ENCODE peak calls at places on chromosomes 5 and 9, in six cellular contexts. C, V, R, H, K and G are unnamed samples.

GRCh38 chr5:86679529-86679928 is 61.8 kb downstream of the COX7C start:
- DNase-seq in C (no peak), V (no peak), R (no peak), H (peak; percentile 87), K (peak; percentile 4), G (peak; percentile 60)

GRCh38 chr5:39205550-39205949 is 13.8 kb downstream of the FYB1 start:
- DNase-seq in C (no peak), V (no peak), R (no peak), H (no peak), K (no peak), G (no peak)

GRCh38 chr5:178392998-178393397 is 160.4 kb upstream of the PHYKPL start:
- DNase-seq in C (no peak), V (no peak), R (no peak), H (no peak), K (no peak), G (no peak)

GRCh38 chr5:128687930-128688329 is 149.9 kb upstream of the FBN2 start:
- DNase-seq in C (no peak), V (no peak), R (no peak), H (no peak), K (no peak), G (no peak)

GRCh38 chr9:121394292-121394691 is 24.2 kb upstream of the STOM start:
- DNase-seq in C (no peak), V (no peak), R (no peak), H (no peak), K (no peak), G (no peak)

GRCh38 chr5:127838661-127839060 is 135.5 kb downstream of the CCDC192 start:
- DNase-seq in C (no peak), V (no peak), R (no peak), H (peak; percentile 71), K (peak; percentile 9), G (peak; percentile 46)

GRCh38 chr9:95857122-95857521 is 18.4 kb upstream of the ERCC6L2 start:
- DNase-seq in C (no peak), V (no peak), R (no peak), H (peak; percentile 74), K (peak; percentile 80), G (peak; percentile 51)

GRCh38 chr9:27618066-27618465 is 44.8 kb upstream of the C9orf72 start:
- DNase-seq in C (no peak), V (no peak), R (no peak), H (no peak), K (no peak), G (no peak)

GRCh38 chr5:172380992-172381643 is 73.2 kb downstream of the SH3PXD2B start:
- DNase-seq in C (peak; percentile 89), V (no peak), R (no peak), H (no peak), K (no peak), G (peak; percentile 46)

GRCh38 chr5:139181835-139182452 is 16.2 kb downstream of the SIL1 start:
- DNase-seq in C (no peak), V (no peak), R (no peak), H (peak; percentile 65), K (no peak), G (peak; percentile 43)

GRCh38 chr5:54883374-54884194 is 101.8 kb downstream of the ESM1 start:
- DNase-seq in C (peak; percentile 53), V (no peak), R (no peak), H (peak; percentile 26), K (peak; percentile 78), G (peak; percentile 69)

GRCh38 chr5:66958984-66959641 is 237.5 kb downstream of the CD180 start:
- DNase-seq in C (peak; percentile 56), V (no peak), R (no peak), H (peak; percentile 85), K (peak; percentile 32), G (peak; percentile 39)

GRCh38 chr5:14069021-14069420 is 74.1 kb upstream of the TRIO start:
- DNase-seq in C (no peak), V (no peak), R (no peak), H (no peak), K (no peak), G (no peak)

GRCh38 chr5:170436335-170436734 is 47.2 kb upstream of the KCNMB1 start:
- DNase-seq in C (no peak), V (no peak), R (no peak), H (no peak), K (no peak), G (no peak)

GRCh38 chr9:120477534-120478001 is 102.4 kb downstream of the CDK5RAP2 start:
- DNase-seq in C (peak; percentile 61), V (no peak), R (no peak), H (peak; percentile 95), K (peak; percentile 75), G (peak; percentile 63)

GRCh38 chr5:31847354-31847753 is 208.4 kb downstream of the PDZD2 start:
- DNase-seq in C (peak; percentile 58), V (no peak), R (no peak), H (no peak), K (no peak), G (no peak)

GRCh38 chr5:37850128-37850865 is 10.5 kb upstream of the GDNF start:
- DNase-seq in C (no peak), V (no peak), R (no peak), H (peak; percentile 87), K (no peak), G (no peak)

GRCh38 chr9:95379630-95380029 is 62.1 kb upstream of the FANCC start:
- DNase-seq in C (no peak), V (peak; percentile 10), R (no peak), H (no peak), K (no peak), G (no peak)

GRCh38 chr5:142826741-142827492 is 56.7 kb downstream of the ARHGAP26 start:
- DNase-seq in C (peak; percentile 42), V (peak; percentile 35), R (no peak), H (peak; percentile 75), K (no peak), G (peak; percentile 83)

GRCh38 chr9:6944093-6944551 is 186.3 kb downstream of the KDM4C start:
- DNase-seq in C (no peak), V (no peak), R (no peak), H (peak; percentile 90), K (no peak), G (no peak)

GRCh38 chr9:90307177-90307833 is 335.3 kb downstream of the DIRAS2 start:
- DNase-seq in C (no peak), V (no peak), R (no peak), H (no peak), K (peak; percentile 76), G (no peak)

GRCh38 chr9:89468271-89468960 is 29.5 kb downstream of the SEMA4D start:
- DNase-seq in C (no peak), V (no peak), R (no peak), H (no peak), K (no peak), G (no peak)

GRCh38 chr9:133842721-133843227 is 104.6 kb upstream of the SARDH start:
- DNase-seq in C (peak; percentile 23), V (no peak), R (no peak), H (no peak), K (no peak), G (no peak)

GRCh38 chr5:111742595-111742994 is 14.4 kb downstream of the NREP start:
- DNase-seq in C (no peak), V (no peak), R (no peak), H (peak; percentile 88), K (no peak), G (peak; percentile 89)

GRCh38 chr5:127012933-127013332 is 17.4 kb downstream of the MARCHF3 start:
- DNase-seq in C (no peak), V (no peak), R (no peak), H (peak; percentile 84), K (no peak), G (no peak)

GRCh38 chr9:136679431-136679941 is 7.8 kb downstream of the AGPAT2 start:
- DNase-seq in C (no peak), V (no peak), R (no peak), H (no peak), K (peak; percentile 65), G (no peak)

GRCh38 chr5:77643654-77644404 is 5.3 kb upstream of the OTP start:
- DNase-seq in C (no peak), V (no peak), R (no peak), H (no peak), K (no peak), G (no peak)

GRCh38 chr5:1698589-1699316 is 100.9 kb downstream of the MRPL36 start:
- DNase-seq in C (no peak), V (no peak), R (no peak), H (no peak), K (no peak), G (no peak)